ENCODE peak calls at places on chromosomes 3 and 15, in seven cellular contexts. One of them, this sample, is unnamed.

GRCh38 chr15:93378547-93378946 is 289.5 kb upstream of the RGMA start:
- DNase-seq in HCT116: no peak
- DNase-seq in T47D: no peak
- DNase-seq in GM12878: no peak
- DNase-seq in H1: no peak
- DNase-seq in HepG2: no peak
- DNase-seq in SK-N-SH: no peak
- DNase-seq in this sample: no peak

GRCh38 chr15:92205255-92205739 is 188.4 kb upstream of the ST8SIA2 start:
- DNase-seq in H1: no peak
- DNase-seq in HepG2: peak
- DNase-seq in GM12878: no peak
- DNase-seq in HCT116: no peak
- DNase-seq in SK-N-SH: no peak
- DNase-seq in T47D: peak
- DNase-seq in this sample: no peak

GRCh38 chr3:32832193-32832592 is 14.4 kb downstream of the TRIM71 start:
- DNase-seq in T47D: no peak
- DNase-seq in GM12878: no peak
- DNase-seq in HepG2: no peak
- DNase-seq in H1: no peak
- DNase-seq in HCT116: no peak
- DNase-seq in SK-N-SH: no peak
- DNase-seq in this sample: no peak

GRCh38 chr3:66075281-66075680 is 36.6 kb upstream of the MAGI1 start:
- DNase-seq in HepG2: peak
- DNase-seq in GM12878: no peak
- DNase-seq in T47D: no peak
- DNase-seq in HCT116: no peak
- DNase-seq in SK-N-SH: no peak
- DNase-seq in H1: no peak
- DNase-seq in this sample: no peak

GRCh38 chr15:61205427-61205826 is 23.7 kb downstream of the RORA start:
- DNase-seq in SK-N-SH: no peak
- DNase-seq in H1: no peak
- DNase-seq in T47D: no peak
- DNase-seq in HepG2: no peak
- DNase-seq in HCT116: no peak
- DNase-seq in GM12878: no peak
- DNase-seq in this sample: no peak

GRCh38 chr3:94525039-94525438 is 462.2 kb downstream of the NSUN3 start:
- DNase-seq in GM12878: no peak
- DNase-seq in T47D: peak
- DNase-seq in SK-N-SH: no peak
- DNase-seq in H1: no peak
- DNase-seq in HCT116: no peak
- DNase-seq in HepG2: peak
- DNase-seq in this sample: no peak

GRCh38 chr3:147333098-147333497 is 73.2 kb downstream of the ZIC4 start:
- DNase-seq in SK-N-SH: no peak
- DNase-seq in H1: no peak
- DNase-seq in HepG2: no peak
- DNase-seq in HCT116: no peak
- DNase-seq in T47D: no peak
- DNase-seq in GM12878: no peak
- DNase-seq in this sample: no peak

GRCh38 chr3:177777699-177778098 is 580.4 kb upstream of the TBL1XR1 start:
- DNase-seq in GM12878: peak
- DNase-seq in H1: no peak
- DNase-seq in T47D: peak
- DNase-seq in HepG2: peak
- DNase-seq in SK-N-SH: peak
- DNase-seq in HCT116: peak
- DNase-seq in this sample: peak

GRCh38 chr15:70566047-70566835 is 197.1 kb downstream of the UACA start:
- DNase-seq in SK-N-SH: no peak
- DNase-seq in HCT116: no peak
- DNase-seq in T47D: no peak
- DNase-seq in H1: no peak
- DNase-seq in GM12878: no peak
- DNase-seq in HepG2: no peak
- DNase-seq in this sample: no peak

GRCh38 chr3:10933470-10933957 is 59.0 kb upstream of the SLC6A1 start:
- DNase-seq in SK-N-SH: no peak
- DNase-seq in HCT116: no peak
- DNase-seq in HepG2: no peak
- DNase-seq in GM12878: no peak
- DNase-seq in T47D: no peak
- DNase-seq in H1: no peak
- DNase-seq in this sample: no peak

GRCh38 chr15:79157631-79158592 is 67.3 kb upstream of the RASGRF1 start:
- DNase-seq in SK-N-SH: no peak
- DNase-seq in GM12878: no peak
- DNase-seq in HepG2: no peak
- DNase-seq in H1: no peak
- DNase-seq in HCT116: no peak
- DNase-seq in T47D: no peak
- DNase-seq in this sample: no peak

GRCh38 chr3:180265551-180265950 is 228.8 kb upstream of the PEX5L start:
- DNase-seq in HepG2: no peak
- DNase-seq in HCT116: no peak
- DNase-seq in GM12878: no peak
- DNase-seq in SK-N-SH: no peak
- DNase-seq in H1: no peak
- DNase-seq in T47D: no peak
- DNase-seq in this sample: no peak

GRCh38 chr3:151327571-151328198 is 1.7 kb downstream of the P2RY13 start:
- DNase-seq in HepG2: no peak
- DNase-seq in H1: no peak
- DNase-seq in GM12878: no peak
- DNase-seq in HCT116: no peak
- DNase-seq in SK-N-SH: peak
- DNase-seq in T47D: peak
- DNase-seq in this sample: no peak

GRCh38 chr3:10205461-10206165 is 40.9 kb downstream of the IRAK2 start:
- DNase-seq in SK-N-SH: no peak
- DNase-seq in HepG2: no peak
- DNase-seq in T47D: no peak
- DNase-seq in HCT116: peak
- DNase-seq in H1: no peak
- DNase-seq in GM12878: no peak
- DNase-seq in this sample: no peak

GRCh38 chr15:101064795-101065569 is 145.8 kb downstream of the LRRK1 start:
- DNase-seq in T47D: no peak
- DNase-seq in HCT116: no peak
- DNase-seq in GM12878: no peak
- DNase-seq in HepG2: no peak
- DNase-seq in H1: no peak
- DNase-seq in SK-N-SH: no peak
- DNase-seq in this sample: no peak

GRCh38 chr3:62238431-62238830 is 134.9 kb downstream of the FEZF2 start:
- DNase-seq in SK-N-SH: no peak
- DNase-seq in T47D: no peak
- DNase-seq in H1: no peak
- DNase-seq in HCT116: no peak
- DNase-seq in GM12878: no peak
- DNase-seq in HepG2: no peak
- DNase-seq in this sample: no peak

GRCh38 chr3:39148116-39149058 is 5.0 kb downstream of the CSRNP1 start:
- DNase-seq in HCT116: no peak
- DNase-seq in H1: no peak
- DNase-seq in SK-N-SH: no peak
- DNase-seq in T47D: peak
- DNase-seq in HepG2: no peak
- DNase-seq in GM12878: no peak
- DNase-seq in this sample: peak
- TF ChIP-seq JUND in HCT116: no peak
- TF ChIP-seq JUND in H1: no peak
- TF ChIP-seq JUND in SK-N-SH: no peak
- TF ChIP-seq JUND in T47D: no peak
- TF ChIP-seq JUND in HepG2: no peak
- TF ChIP-seq JUND in GM12878: no peak
- TF ChIP-seq JUND in this sample: no peak

GRCh38 chr3:190865828-190866227 is 3.3 kb upstream of the GMNC start:
- DNase-seq in T47D: no peak
- DNase-seq in SK-N-SH: no peak
- DNase-seq in HCT116: no peak
- DNase-seq in H1: no peak
- DNase-seq in GM12878: no peak
- DNase-seq in HepG2: no peak
- DNase-seq in this sample: no peak
- TF ChIP-seq JUND in T47D: no peak
- TF ChIP-seq JUND in SK-N-SH: no peak
- TF ChIP-seq JUND in HCT116: no peak
- TF ChIP-seq JUND in H1: no peak
- TF ChIP-seq JUND in GM12878: no peak
- TF ChIP-seq JUND in HepG2: no peak
- TF ChIP-seq JUND in this sample: no peak

GRCh38 chr3:113505867-113506266 is 9.1 kb downstream of the SPICE1 start:
- DNase-seq in T47D: no peak
- DNase-seq in H1: no peak
- DNase-seq in HCT116: no peak
- DNase-seq in SK-N-SH: no peak
- DNase-seq in HepG2: peak
- DNase-seq in GM12878: no peak
- DNase-seq in this sample: no peak
- TF ChIP-seq JUND in T47D: no peak
- TF ChIP-seq JUND in H1: no peak
- TF ChIP-seq JUND in HCT116: no peak
- TF ChIP-seq JUND in SK-N-SH: no peak
- TF ChIP-seq JUND in HepG2: no peak
- TF ChIP-seq JUND in GM12878: no peak
- TF ChIP-seq JUND in this sample: no peak

GRCh38 chr3:71484452-71484851 is 99.1 kb downstream of the FOXP1 start:
- DNase-seq in HepG2: no peak
- DNase-seq in GM12878: no peak
- DNase-seq in T47D: no peak
- DNase-seq in SK-N-SH: no peak
- DNase-seq in H1: no peak
- DNase-seq in HCT116: no peak
- DNase-seq in this sample: no peak

GRCh38 chr3:71484047-71484446 is 99.5 kb downstream of the FOXP1 start:
- DNase-seq in HCT116: no peak
- DNase-seq in SK-N-SH: no peak
- DNase-seq in HepG2: no peak
- DNase-seq in GM12878: no peak
- DNase-seq in T47D: no peak
- DNase-seq in H1: no peak
- DNase-seq in this sample: no peak

GRCh38 chr3:71476950-71477349 is 106.6 kb downstream of the FOXP1 start:
- DNase-seq in HCT116: no peak
- DNase-seq in HepG2: no peak
- DNase-seq in T47D: no peak
- DNase-seq in GM12878: no peak
- DNase-seq in SK-N-SH: no peak
- DNase-seq in H1: no peak
- DNase-seq in this sample: no peak

GRCh38 chr3:71482771-71483170 is 100.8 kb downstream of the FOXP1 start:
- DNase-seq in H1: no peak
- DNase-seq in GM12878: no peak
- DNase-seq in HepG2: no peak
- DNase-seq in T47D: no peak
- DNase-seq in SK-N-SH: no peak
- DNase-seq in HCT116: no peak
- DNase-seq in this sample: no peak

DNA sequence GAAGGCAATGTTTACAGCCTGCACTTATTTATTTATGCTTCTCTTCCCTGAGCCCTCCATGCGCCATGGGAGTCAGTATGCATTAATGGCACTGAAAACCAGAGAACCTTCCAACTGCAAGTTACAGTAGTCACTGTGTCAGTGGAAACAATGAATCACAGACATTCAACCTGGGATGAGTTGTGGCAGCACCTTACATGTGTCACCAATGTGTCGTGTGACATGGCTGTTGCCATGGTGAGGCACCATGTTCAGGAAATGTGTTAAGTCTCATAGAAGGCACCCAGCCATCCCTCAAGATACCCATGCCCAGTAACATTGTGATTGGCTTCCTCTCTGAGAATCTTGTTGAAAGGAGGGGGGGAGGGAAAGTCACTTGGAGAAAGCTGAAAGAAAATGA is 105.0 kb downstream of the FOXP1 start:
- DNase-seq in HCT116: no peak
- DNase-seq in T47D: no peak
- DNase-seq in HepG2: no peak
- DNase-seq in H1: no peak
- DNase-seq in GM12878: no peak
- DNase-seq in SK-N-SH: no peak
- DNase-seq in this sample: no peak
- TF ChIP-seq JUND in HCT116: no peak
- TF ChIP-seq JUND in T47D: no peak
- TF ChIP-seq JUND in HepG2: no peak
- TF ChIP-seq JUND in H1: no peak
- TF ChIP-seq JUND in GM12878: no peak
- TF ChIP-seq JUND in SK-N-SH: no peak
- TF ChIP-seq JUND in this sample: no peak